ENCODE peak calls at places on chromosomes 13 and 19, in five cellular contexts. W is lower leg skin, X is kidney epithelial cell, Q is frontal cortex, A is anterior cingulate cortex. B is an unnamed sample.

GRCh38 chr19:47240996-47241918 is 10.3 kb upstream of the BBC3 start:
- DNase-seq in W (peak; percentile 92), X (no peak), Q (peak; percentile 83), A (peak; percentile 62), B (no peak)

GRCh38 chr19:3338541-3339181 is 27.7 kb upstream of the NFIC start:
- DNase-seq in W (peak; percentile 90), X (no peak), Q (no peak), A (no peak), B (no peak)

GRCh38 chr13:87128006-87128405 is 543.2 kb upstream of the SLITRK5 start:
- DNase-seq in W (no peak), X (no peak), Q (peak; percentile 9), A (no peak), B (no peak)

GRCh38 chr19:4553092-4553695 is 6.3 kb downstream of the SEMA6B start:
- DNase-seq in W (no peak), X (no peak), Q (no peak), A (no peak), B (no peak)

GRCh38 chr13:50248537-50249521 is 233.6 kb downstream of the KCNRG start:
- DNase-seq in W (no peak), X (no peak), Q (no peak), A (no peak), B (no peak)

GRCh38 chr19:46494936-46495788 is 505 bp downstream of the PNMA8B start:
- DNase-seq in W (no peak), X (no peak), Q (no peak), A (no peak), B (no peak)

GRCh38 chr13:46962286-46962941 is 65.6 kb upstream of the HTR2A start:
- DNase-seq in W (no peak), X (no peak), Q (no peak), A (no peak), B (no peak)

GRCh38 chr13:20489185-20489820 is 36.4 kb downstream of the CRYL1 start:
- DNase-seq in W (peak; percentile 29), X (no peak), Q (no peak), A (no peak), B (no peak)

GRCh38 chr13:68467160-68467559 is 1237.0 kb upstream of the PCDH9 start:
- DNase-seq in W (no peak), X (no peak), Q (no peak), A (no peak), B (no peak)

GRCh38 chr13:80000679-80001509 is 340.0 kb downstream of the SPRY2 start:
- DNase-seq in W (no peak), X (no peak), Q (no peak), A (no peak), B (no peak)

GRCh38 chr13:42644841-42645240 is 70.9 kb downstream of the TNFSF11 start:
- DNase-seq in W (no peak), X (no peak), Q (no peak), A (no peak), B (no peak)

GRCh38 chr13:73521970-73522549 is 463.3 kb downstream of the KLF5 start:
- DNase-seq in W (no peak), X (no peak), Q (no peak), A (no peak), B (no peak)

GRCh38 chr13:50334092-50334778 is 319.0 kb downstream of the KCNRG start:
- DNase-seq in W (no peak), X (no peak), Q (no peak), A (no peak), B (no peak)

GRCh38 chr19:20038358-20039202 is 725 bp downstream of the ZNF682 start:
- DNase-seq in W (no peak), X (no peak), Q (peak; percentile 16), A (no peak), B (no peak)

GRCh38 chr19:4748589-4748988 is 24.9 kb upstream of the DPP9 start:
- DNase-seq in W (no peak), X (no peak), Q (no peak), A (no peak), B (no peak)

GRCh38 chr13:20141238-20142018 is 19.4 kb downstream of the GJA3 start:
- DNase-seq in W (no peak), X (no peak), Q (no peak), A (no peak), B (no peak)